ENCODE peak calls at places on chromosome 16, in nine cellular contexts. One of them, this sample, is unnamed.

GRCh38 chr16:2821483-2822157 is 4.6 kb downstream of the PRSS21 start:
- DNase-seq in epithelial cell of esophagus: no peak
- DNase-seq in NCI-H774: no peak
- DNase-seq in aorta: peak; percentile 23
- DNase-seq in CD14-positive monocyte: peak; percentile 8
- DNase-seq in tibial nerve: no peak
- DNase-seq in mammary epithelial cell: no peak
- DNase-seq in H1: no peak
- DNase-seq in posterior cingulate gyrus: peak; percentile 33
- DNase-seq in this sample: peak; percentile 1

GRCh38 chr16:86566601-86566965 is at the start of gene FOXC2:
- DNase-seq in epithelial cell of esophagus: peak; percentile 95
- DNase-seq in NCI-H774: no peak
- DNase-seq in aorta: peak; percentile 96
- DNase-seq in CD14-positive monocyte: no peak
- DNase-seq in tibial nerve: peak; percentile 89
- DNase-seq in mammary epithelial cell: peak; percentile 89
- DNase-seq in H1: peak; percentile 96
- DNase-seq in posterior cingulate gyrus: no peak
- DNase-seq in this sample: peak; percentile 42

GRCh38 chr16:25916091-25916490 is 224.3 kb downstream of the HS3ST4 start:
- DNase-seq in epithelial cell of esophagus: no peak
- DNase-seq in NCI-H774: no peak
- DNase-seq in aorta: no peak
- DNase-seq in CD14-positive monocyte: no peak
- DNase-seq in tibial nerve: no peak
- DNase-seq in mammary epithelial cell: no peak
- DNase-seq in H1: no peak
- DNase-seq in posterior cingulate gyrus: no peak
- DNase-seq in this sample: no peak

GRCh38 chr16:3161235-3162018 is 26.6 kb upstream of the OR1F1 start:
- DNase-seq in epithelial cell of esophagus: no peak
- DNase-seq in NCI-H774: no peak
- DNase-seq in aorta: no peak
- DNase-seq in CD14-positive monocyte: no peak
- DNase-seq in tibial nerve: no peak
- DNase-seq in mammary epithelial cell: no peak
- DNase-seq in H1: no peak
- DNase-seq in posterior cingulate gyrus: peak; percentile 47
- DNase-seq in this sample: no peak

GRCh38 chr16:87507351-87508069 is 14.7 kb upstream of the ZCCHC14 start:
- DNase-seq in epithelial cell of esophagus: no peak
- DNase-seq in NCI-H774: no peak
- DNase-seq in aorta: no peak
- DNase-seq in CD14-positive monocyte: no peak
- DNase-seq in tibial nerve: no peak
- DNase-seq in mammary epithelial cell: no peak
- DNase-seq in H1: no peak
- DNase-seq in posterior cingulate gyrus: no peak
- DNase-seq in this sample: no peak

GRCh38 chr16:78503501-78504110 is 404.2 kb downstream of the WWOX start:
- DNase-seq in epithelial cell of esophagus: peak; percentile 58
- DNase-seq in NCI-H774: no peak
- DNase-seq in aorta: no peak
- DNase-seq in CD14-positive monocyte: no peak
- DNase-seq in tibial nerve: peak; percentile 88
- DNase-seq in mammary epithelial cell: no peak
- DNase-seq in H1: no peak
- DNase-seq in posterior cingulate gyrus: no peak
- DNase-seq in this sample: peak; percentile 33

GRCh38 chr16:11980167-11980844 is 3.8 kb downstream of the SNX29 start:
- DNase-seq in epithelial cell of esophagus: no peak
- DNase-seq in NCI-H774: no peak
- DNase-seq in aorta: no peak
- DNase-seq in CD14-positive monocyte: no peak
- DNase-seq in tibial nerve: no peak
- DNase-seq in mammary epithelial cell: no peak
- DNase-seq in H1: no peak
- DNase-seq in posterior cingulate gyrus: no peak
- DNase-seq in this sample: no peak

GRCh38 chr16:89931305-89931896 is 8.3 kb downstream of the TUBB3 start:
- DNase-seq in epithelial cell of esophagus: no peak
- DNase-seq in NCI-H774: no peak
- DNase-seq in aorta: no peak
- DNase-seq in CD14-positive monocyte: no peak
- DNase-seq in tibial nerve: no peak
- DNase-seq in mammary epithelial cell: no peak
- DNase-seq in H1: no peak
- DNase-seq in posterior cingulate gyrus: no peak
- DNase-seq in this sample: no peak

GRCh38 chr16:1524366-1524765 is 9.1 kb upstream of the TMEM204 start:
- DNase-seq in epithelial cell of esophagus: no peak
- DNase-seq in NCI-H774: no peak
- DNase-seq in aorta: no peak
- DNase-seq in CD14-positive monocyte: no peak
- DNase-seq in tibial nerve: no peak
- DNase-seq in mammary epithelial cell: no peak
- DNase-seq in H1: no peak
- DNase-seq in posterior cingulate gyrus: no peak
- DNase-seq in this sample: no peak

GRCh38 chr16:27823438-27823820 is 240.1 kb downstream of the GSG1L start:
- DNase-seq in epithelial cell of esophagus: no peak
- DNase-seq in NCI-H774: no peak
- DNase-seq in aorta: no peak
- DNase-seq in CD14-positive monocyte: peak; percentile 25
- DNase-seq in tibial nerve: no peak
- DNase-seq in mammary epithelial cell: no peak
- DNase-seq in H1: no peak
- DNase-seq in posterior cingulate gyrus: no peak
- DNase-seq in this sample: no peak

GRCh38 chr16:22123146-22123545 is 30.8 kb downstream of the VWA3A start:
- DNase-seq in epithelial cell of esophagus: peak; percentile 24
- DNase-seq in NCI-H774: no peak
- DNase-seq in aorta: no peak
- DNase-seq in CD14-positive monocyte: no peak
- DNase-seq in tibial nerve: no peak
- DNase-seq in mammary epithelial cell: no peak
- DNase-seq in H1: no peak
- DNase-seq in posterior cingulate gyrus: no peak
- DNase-seq in this sample: no peak

GRCh38 chr16:17222756-17223411 is 247.9 kb downstream of the XYLT1 start:
- DNase-seq in epithelial cell of esophagus: no peak
- DNase-seq in NCI-H774: no peak
- DNase-seq in aorta: peak; percentile 69
- DNase-seq in CD14-positive monocyte: no peak
- DNase-seq in tibial nerve: peak; percentile 20
- DNase-seq in mammary epithelial cell: no peak
- DNase-seq in H1: no peak
- DNase-seq in posterior cingulate gyrus: no peak
- DNase-seq in this sample: peak; percentile 5

GRCh38 chr16:843771-844170 is 43.2 kb upstream of the GNG13 start:
- DNase-seq in epithelial cell of esophagus: no peak
- DNase-seq in NCI-H774: no peak
- DNase-seq in aorta: no peak
- DNase-seq in CD14-positive monocyte: peak; percentile 10
- DNase-seq in tibial nerve: no peak
- DNase-seq in mammary epithelial cell: no peak
- DNase-seq in H1: no peak
- DNase-seq in posterior cingulate gyrus: peak; percentile 66
- DNase-seq in this sample: no peak

GRCh38 chr16:2664522-2665096 is 17.7 kb upstream of the KCTD5 start:
- DNase-seq in epithelial cell of esophagus: peak; percentile 72
- DNase-seq in NCI-H774: no peak
- DNase-seq in aorta: no peak
- DNase-seq in CD14-positive monocyte: no peak
- DNase-seq in tibial nerve: no peak
- DNase-seq in mammary epithelial cell: no peak
- DNase-seq in H1: no peak
- DNase-seq in posterior cingulate gyrus: no peak
- DNase-seq in this sample: no peak

GRCh38 chr16:29148867-29149272 is 164.0 kb downstream of the LAT start:
- DNase-seq in epithelial cell of esophagus: no peak
- DNase-seq in NCI-H774: no peak
- DNase-seq in aorta: peak; percentile 70
- DNase-seq in CD14-positive monocyte: peak; percentile 77
- DNase-seq in tibial nerve: no peak
- DNase-seq in mammary epithelial cell: no peak
- DNase-seq in H1: no peak
- DNase-seq in posterior cingulate gyrus: peak; percentile 61
- DNase-seq in this sample: no peak

GRCh38 chr16:75152635-75153034 is 4.3 kb downstream of the ZFP1 start:
- DNase-seq in epithelial cell of esophagus: no peak
- DNase-seq in NCI-H774: no peak
- DNase-seq in aorta: no peak
- DNase-seq in CD14-positive monocyte: no peak
- DNase-seq in tibial nerve: no peak
- DNase-seq in mammary epithelial cell: no peak
- DNase-seq in H1: no peak
- DNase-seq in posterior cingulate gyrus: no peak
- DNase-seq in this sample: no peak

GRCh38 chr16:17365211-17365541 is 105.6 kb downstream of the XYLT1 start:
- DNase-seq in epithelial cell of esophagus: no peak
- DNase-seq in NCI-H774: no peak
- DNase-seq in aorta: no peak
- DNase-seq in CD14-positive monocyte: no peak
- DNase-seq in tibial nerve: no peak
- DNase-seq in mammary epithelial cell: no peak
- DNase-seq in H1: no peak
- DNase-seq in posterior cingulate gyrus: no peak
- DNase-seq in this sample: no peak

GRCh38 chr16:1152651-1153259 is at the start of gene CACNA1H:
- DNase-seq in epithelial cell of esophagus: no peak
- DNase-seq in NCI-H774: no peak
- DNase-seq in aorta: no peak
- DNase-seq in CD14-positive monocyte: no peak
- DNase-seq in tibial nerve: no peak
- DNase-seq in mammary epithelial cell: no peak
- DNase-seq in H1: peak; percentile 81
- DNase-seq in posterior cingulate gyrus: no peak
- DNase-seq in this sample: no peak

GRCh38 chr16:67542464-67542863 is 13.8 kb downstream of the RIPOR1 start:
- DNase-seq in epithelial cell of esophagus: peak; percentile 59
- DNase-seq in NCI-H774: no peak
- DNase-seq in aorta: peak; percentile 75
- DNase-seq in CD14-positive monocyte: no peak
- DNase-seq in tibial nerve: no peak
- DNase-seq in mammary epithelial cell: peak; percentile 42
- DNase-seq in H1: peak; percentile 52
- DNase-seq in posterior cingulate gyrus: peak; percentile 71
- DNase-seq in this sample: no peak

GRCh38 chr16:54194008-54194731 is 92.4 kb downstream of the IRX3 start:
- DNase-seq in epithelial cell of esophagus: peak; percentile 22
- DNase-seq in NCI-H774: no peak
- DNase-seq in aorta: peak; percentile 73
- DNase-seq in CD14-positive monocyte: no peak
- DNase-seq in tibial nerve: peak; percentile 50
- DNase-seq in mammary epithelial cell: no peak
- DNase-seq in H1: peak; percentile 70
- DNase-seq in posterior cingulate gyrus: peak; percentile 92
- DNase-seq in this sample: peak; percentile 78

GRCh38 chr16:87033541-87034300 is 283.5 kb downstream of the C16orf95 start:
- DNase-seq in epithelial cell of esophagus: no peak
- DNase-seq in NCI-H774: no peak
- DNase-seq in aorta: no peak
- DNase-seq in CD14-positive monocyte: no peak
- DNase-seq in tibial nerve: no peak
- DNase-seq in mammary epithelial cell: no peak
- DNase-seq in H1: no peak
- DNase-seq in posterior cingulate gyrus: no peak
- DNase-seq in this sample: no peak

GRCh38 chr16:85303354-85303883 is 191.1 kb upstream of the CIBAR2 start:
- DNase-seq in epithelial cell of esophagus: peak; percentile 56
- DNase-seq in NCI-H774: peak; percentile 30
- DNase-seq in aorta: peak; percentile 80
- DNase-seq in CD14-positive monocyte: peak; percentile 81
- DNase-seq in tibial nerve: no peak
- DNase-seq in mammary epithelial cell: peak; percentile 16
- DNase-seq in H1: peak; percentile 95
- DNase-seq in posterior cingulate gyrus: no peak
- DNase-seq in this sample: no peak

This sample was measured in gastrocnemius medialis.